ENCODE peak calls at places on chromosome 19, in nine cellular contexts. One of them, this sample, is unnamed.

GRCh38 chr19:46386996-46387712 is 26.2 kb downstream of the CCDC8 start:
- DNase-seq in HepG2: no peak
- DNase-seq in tibial nerve: no peak
- DNase-seq in stomach: no peak
- DNase-seq in transverse colon: no peak
- DNase-seq in suprapubic skin: no peak
- DNase-seq in esophagus muscularis mucosa: no peak
- DNase-seq in sigmoid colon: peak; percentile 25
- DNase-seq in upper lobe of left lung: no peak
- DNase-seq in this sample: peak; percentile 34

GRCh38 chr19:10603873-10604459 is 16.9 kb upstream of the AP1M2 start:
- DNase-seq in HepG2: no peak
- DNase-seq in tibial nerve: peak; percentile 33
- DNase-seq in stomach: peak; percentile 38
- DNase-seq in transverse colon: peak; percentile 24
- DNase-seq in suprapubic skin: no peak
- DNase-seq in esophagus muscularis mucosa: no peak
- DNase-seq in sigmoid colon: no peak
- DNase-seq in upper lobe of left lung: peak; percentile 51
- DNase-seq in this sample: no peak

GRCh38 chr19:34173145-34173956 is 1.0 kb downstream of the LSM14A start:
- DNase-seq in HepG2: peak; percentile 82
- DNase-seq in tibial nerve: peak; percentile 21
- DNase-seq in stomach: peak; percentile 34
- DNase-seq in transverse colon: peak; percentile 65
- DNase-seq in suprapubic skin: no peak
- DNase-seq in esophagus muscularis mucosa: peak; percentile 90
- DNase-seq in sigmoid colon: no peak
- DNase-seq in upper lobe of left lung: peak; percentile 40
- DNase-seq in this sample: peak; percentile 29

GRCh38 chr19:46489445-46490272 is 6.0 kb downstream of the PNMA8B start:
- DNase-seq in HepG2: no peak
- DNase-seq in tibial nerve: peak; percentile 50
- DNase-seq in stomach: peak; percentile 50
- DNase-seq in transverse colon: peak; percentile 26
- DNase-seq in suprapubic skin: peak; percentile 83
- DNase-seq in esophagus muscularis mucosa: no peak
- DNase-seq in sigmoid colon: peak; percentile 79
- DNase-seq in upper lobe of left lung: no peak
- DNase-seq in this sample: peak; percentile 68

GRCh38 chr19:12937243-12938053 is 961 bp upstream of the CALR start:
- DNase-seq in HepG2: peak; percentile 43
- DNase-seq in tibial nerve: peak; percentile 59
- DNase-seq in stomach: peak; percentile 68
- DNase-seq in transverse colon: peak; percentile 48
- DNase-seq in suprapubic skin: no peak
- DNase-seq in esophagus muscularis mucosa: peak; percentile 93
- DNase-seq in sigmoid colon: peak; percentile 88
- DNase-seq in upper lobe of left lung: peak; percentile 63
- DNase-seq in this sample: no peak

GRCh38 chr19:18513868-18514267 is 8.0 kb downstream of the ELL start:
- DNase-seq in HepG2: no peak
- DNase-seq in tibial nerve: peak; percentile 33
- DNase-seq in stomach: no peak
- DNase-seq in transverse colon: no peak
- DNase-seq in suprapubic skin: no peak
- DNase-seq in esophagus muscularis mucosa: no peak
- DNase-seq in sigmoid colon: peak; percentile 88
- DNase-seq in upper lobe of left lung: no peak
- DNase-seq in this sample: peak; percentile 67

GRCh38 chr19:2145831-2146241 is 5.5 kb downstream of the AP3D1 start:
- DNase-seq in HepG2: no peak
- DNase-seq in tibial nerve: no peak
- DNase-seq in stomach: no peak
- DNase-seq in transverse colon: no peak
- DNase-seq in suprapubic skin: no peak
- DNase-seq in esophagus muscularis mucosa: no peak
- DNase-seq in sigmoid colon: no peak
- DNase-seq in upper lobe of left lung: no peak
- DNase-seq in this sample: no peak

GRCh38 chr19:38216785-38217746 is 7.0 kb downstream of the DPF1 start:
- DNase-seq in HepG2: no peak
- DNase-seq in tibial nerve: no peak
- DNase-seq in stomach: no peak
- DNase-seq in transverse colon: peak; percentile 21
- DNase-seq in suprapubic skin: no peak
- DNase-seq in esophagus muscularis mucosa: no peak
- DNase-seq in sigmoid colon: no peak
- DNase-seq in upper lobe of left lung: no peak
- DNase-seq in this sample: no peak

GRCh38 chr19:28586501-28586900 is 626.5 kb downstream of the UQCRFS1 start:
- DNase-seq in HepG2: no peak
- DNase-seq in tibial nerve: no peak
- DNase-seq in stomach: no peak
- DNase-seq in transverse colon: no peak
- DNase-seq in suprapubic skin: no peak
- DNase-seq in esophagus muscularis mucosa: no peak
- DNase-seq in sigmoid colon: no peak
- DNase-seq in upper lobe of left lung: no peak
- DNase-seq in this sample: no peak

GRCh38 chr19:9039728-9040127 is 29.5 kb upstream of the MUC16 start:
- DNase-seq in HepG2: no peak
- DNase-seq in tibial nerve: no peak
- DNase-seq in stomach: no peak
- DNase-seq in transverse colon: no peak
- DNase-seq in suprapubic skin: no peak
- DNase-seq in esophagus muscularis mucosa: no peak
- DNase-seq in sigmoid colon: no peak
- DNase-seq in upper lobe of left lung: no peak
- DNase-seq in this sample: no peak

GRCh38 chr19:48637948-48638830 is 1.0 kb upstream of the DBP start:
- DNase-seq in HepG2: peak; percentile 75
- DNase-seq in tibial nerve: peak; percentile 81
- DNase-seq in stomach: peak; percentile 83
- DNase-seq in transverse colon: peak; percentile 88
- DNase-seq in suprapubic skin: peak; percentile 92
- DNase-seq in esophagus muscularis mucosa: peak; percentile 98
- DNase-seq in sigmoid colon: peak; percentile 96
- DNase-seq in upper lobe of left lung: peak; percentile 87
- DNase-seq in this sample: peak; percentile 92

GRCh38 chr19:5621311-5621944 is 1.1 kb downstream of the SAFB2 start:
- DNase-seq in HepG2: no peak
- DNase-seq in tibial nerve: peak; percentile 14
- DNase-seq in stomach: peak; percentile 27
- DNase-seq in transverse colon: peak; percentile 18
- DNase-seq in suprapubic skin: no peak
- DNase-seq in esophagus muscularis mucosa: no peak
- DNase-seq in sigmoid colon: peak; percentile 73
- DNase-seq in upper lobe of left lung: no peak
- DNase-seq in this sample: peak; percentile 85

GRCh38 chr19:37654525-37654832 is 786 bp downstream of the ZFP30 start:
- DNase-seq in HepG2: no peak
- DNase-seq in tibial nerve: no peak
- DNase-seq in stomach: no peak
- DNase-seq in transverse colon: no peak
- DNase-seq in suprapubic skin: no peak
- DNase-seq in esophagus muscularis mucosa: no peak
- DNase-seq in sigmoid colon: no peak
- DNase-seq in upper lobe of left lung: no peak
- DNase-seq in this sample: no peak

GRCh38 chr19:1039646-1040475 is at the start of gene ABCA7:
- DNase-seq in HepG2: peak; percentile 90
- DNase-seq in tibial nerve: peak; percentile 94
- DNase-seq in stomach: peak; percentile 100
- DNase-seq in transverse colon: peak; percentile 99
- DNase-seq in suprapubic skin: peak; percentile 98
- DNase-seq in esophagus muscularis mucosa: peak; percentile 98
- DNase-seq in sigmoid colon: peak; percentile 99
- DNase-seq in upper lobe of left lung: peak; percentile 99
- DNase-seq in this sample: peak; percentile 98

GRCh38 chr19:48619692-48620565 is 623 bp downstream of the SPHK2 start:
- DNase-seq in HepG2: no peak
- DNase-seq in tibial nerve: no peak
- DNase-seq in stomach: no peak
- DNase-seq in transverse colon: no peak
- DNase-seq in suprapubic skin: no peak
- DNase-seq in esophagus muscularis mucosa: no peak
- DNase-seq in sigmoid colon: no peak
- DNase-seq in upper lobe of left lung: no peak
- DNase-seq in this sample: no peak

GRCh38 chr19:18157465-18158063 is 4.6 kb downstream of the PIK3R2 start:
- DNase-seq in HepG2: no peak
- DNase-seq in tibial nerve: no peak
- DNase-seq in stomach: no peak
- DNase-seq in transverse colon: no peak
- DNase-seq in suprapubic skin: no peak
- DNase-seq in esophagus muscularis mucosa: no peak
- DNase-seq in sigmoid colon: no peak
- DNase-seq in upper lobe of left lung: no peak
- DNase-seq in this sample: no peak

DNA sequence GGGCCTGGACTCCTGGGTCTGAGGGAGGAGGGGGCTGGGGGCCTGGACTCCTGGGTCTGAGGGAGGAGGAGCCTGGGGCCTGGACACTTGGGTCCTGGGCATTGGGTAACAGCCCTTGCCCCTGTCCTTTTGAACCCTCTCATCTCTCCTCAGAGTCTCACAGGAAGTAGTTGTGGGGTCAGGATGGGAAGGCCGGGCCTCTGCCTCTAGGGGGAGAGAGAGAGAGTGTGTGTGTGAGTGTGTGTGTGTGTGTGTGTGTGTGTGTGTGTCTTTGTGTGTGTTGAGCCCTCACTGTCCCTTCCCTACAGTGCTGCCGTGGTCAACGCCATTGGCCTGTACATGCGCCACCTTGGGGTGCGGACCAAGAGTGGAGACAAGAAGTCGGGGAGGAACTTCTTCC is 10.9 kb downstream of the ARHGEF1 start:
- DNase-seq in HepG2: peak; percentile 59
- DNase-seq in tibial nerve: no peak
- DNase-seq in stomach: no peak
- DNase-seq in transverse colon: no peak
- DNase-seq in suprapubic skin: no peak
- DNase-seq in esophagus muscularis mucosa: no peak
- DNase-seq in sigmoid colon: no peak
- DNase-seq in upper lobe of left lung: no peak
- DNase-seq in this sample: no peak
- H3K36me3 ChIP-seq in HepG2: peaks cover 19% of the 10 kb centered on the region
- H3K36me3 ChIP-seq in tibial nerve: peaks cover 92% of the 10 kb centered on the region
- H3K36me3 ChIP-seq in stomach: peaks cover 92% of the 10 kb centered on the region
- H3K36me3 ChIP-seq in transverse colon: peaks cover 27% of the 10 kb centered on the region
- H3K36me3 ChIP-seq in suprapubic skin: peaks cover 85% of the 10 kb centered on the region
- H3K36me3 ChIP-seq in esophagus muscularis mucosa: peaks cover 89% of the 10 kb centered on the region
- H3K36me3 ChIP-seq in sigmoid colon: peaks cover 18% of the 10 kb centered on the region
- H3K36me3 ChIP-seq in upper lobe of left lung: peaks cover 79% of the 10 kb centered on the region
- H3K36me3 ChIP-seq in this sample: no peaks in the 10 kb centered on the region

GRCh38 chr19:56108447-56109195 is 12.5 kb downstream of the ZNF787 start:
- DNase-seq in HepG2: no peak
- DNase-seq in tibial nerve: no peak
- DNase-seq in stomach: peak; percentile 57
- DNase-seq in transverse colon: no peak
- DNase-seq in suprapubic skin: no peak
- DNase-seq in esophagus muscularis mucosa: no peak
- DNase-seq in sigmoid colon: no peak
- DNase-seq in upper lobe of left lung: no peak
- DNase-seq in this sample: peak; percentile 70
- H3K4me1 ChIP-seq in HepG2: peaks cover 78% of the 10 kb centered on the region
- H3K4me1 ChIP-seq in tibial nerve: no peaks in the 10 kb centered on the region
- H3K4me1 ChIP-seq in stomach: peaks cover 93% of the 10 kb centered on the region
- H3K4me1 ChIP-seq in transverse colon: peaks cover 82% of the 10 kb centered on the region
- H3K4me1 ChIP-seq in suprapubic skin: peaks cover 86% of the 10 kb centered on the region
- H3K4me1 ChIP-seq in esophagus muscularis mucosa: peaks cover 94% of the 10 kb centered on the region
- H3K4me1 ChIP-seq in sigmoid colon: peaks cover 89% of the 10 kb centered on the region
- H3K4me1 ChIP-seq in upper lobe of left lung: peaks cover 89% of the 10 kb centered on the region
- H3K4me1 ChIP-seq in this sample: peaks cover 40% of the 10 kb centered on the region

DNA sequence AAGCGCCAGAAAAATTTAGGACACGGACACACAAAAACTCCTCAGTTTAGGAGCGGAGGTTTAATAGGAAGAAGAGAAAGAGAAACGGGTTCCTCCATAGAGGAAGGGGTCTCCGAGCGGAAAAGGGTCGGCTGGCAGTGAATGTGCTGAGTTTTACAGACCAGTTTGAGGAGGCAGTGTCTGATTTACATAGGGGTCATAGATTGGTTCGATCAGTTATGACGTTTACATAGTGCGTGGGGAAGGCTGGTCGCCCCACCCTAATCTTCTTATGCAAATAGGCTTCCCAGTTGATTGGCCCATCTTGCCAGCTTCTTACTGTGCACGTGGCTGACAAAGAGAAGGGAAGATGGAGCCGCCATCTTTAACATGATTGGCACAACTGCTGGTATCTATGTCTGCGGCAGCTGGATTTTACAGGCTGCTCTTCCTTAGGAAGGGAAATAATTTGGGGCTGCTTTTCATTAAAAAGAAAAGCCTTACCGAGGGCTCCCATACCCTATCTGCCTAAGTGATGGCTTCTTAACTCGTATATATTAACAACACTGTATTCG is 1.2 kb upstream of the ZNF225 start:
- DNase-seq in HepG2: no peak
- DNase-seq in tibial nerve: no peak
- DNase-seq in stomach: no peak
- DNase-seq in transverse colon: no peak
- DNase-seq in suprapubic skin: no peak
- DNase-seq in esophagus muscularis mucosa: no peak
- DNase-seq in sigmoid colon: no peak
- DNase-seq in upper lobe of left lung: no peak
- DNase-seq in this sample: no peak
- TF ChIP-seq EP300 in HepG2: no peak
- TF ChIP-seq EP300 in tibial nerve: no peak
- TF ChIP-seq EP300 in stomach: no peak
- TF ChIP-seq EP300 in transverse colon: no peak
- TF ChIP-seq EP300 in suprapubic skin: no peak
- TF ChIP-seq EP300 in esophagus muscularis mucosa: no peak
- TF ChIP-seq EP300 in sigmoid colon: no peak
- TF ChIP-seq EP300 in upper lobe of left lung: no peak
- TF ChIP-seq EP300 in this sample: no peak

GRCh38 chr19:50797429-50798115 is 7.4 kb downstream of the ACP4 start:
- DNase-seq in HepG2: no peak
- DNase-seq in tibial nerve: no peak
- DNase-seq in stomach: no peak
- DNase-seq in transverse colon: no peak
- DNase-seq in suprapubic skin: no peak
- DNase-seq in esophagus muscularis mucosa: no peak
- DNase-seq in sigmoid colon: no peak
- DNase-seq in upper lobe of left lung: no peak
- DNase-seq in this sample: no peak

GRCh38 chr19:50798943-50799851 is 9.0 kb downstream of the ACP4 start:
- DNase-seq in HepG2: no peak
- DNase-seq in tibial nerve: no peak
- DNase-seq in stomach: no peak
- DNase-seq in transverse colon: no peak
- DNase-seq in suprapubic skin: no peak
- DNase-seq in esophagus muscularis mucosa: no peak
- DNase-seq in sigmoid colon: no peak
- DNase-seq in upper lobe of left lung: no peak
- DNase-seq in this sample: no peak

GRCh38 chr19:50803633-50804419 is 13.6 kb downstream of the ACP4 start:
- DNase-seq in HepG2: no peak
- DNase-seq in tibial nerve: no peak
- DNase-seq in stomach: no peak
- DNase-seq in transverse colon: no peak
- DNase-seq in suprapubic skin: no peak
- DNase-seq in esophagus muscularis mucosa: no peak
- DNase-seq in sigmoid colon: no peak
- DNase-seq in upper lobe of left lung: no peak
- DNase-seq in this sample: no peak

GRCh38 chr19:50798116-50798942 is 8.1 kb downstream of the ACP4 start:
- DNase-seq in HepG2: no peak
- DNase-seq in tibial nerve: no peak
- DNase-seq in stomach: no peak
- DNase-seq in transverse colon: no peak
- DNase-seq in suprapubic skin: no peak
- DNase-seq in esophagus muscularis mucosa: no peak
- DNase-seq in sigmoid colon: no peak
- DNase-seq in upper lobe of left lung: no peak
- DNase-seq in this sample: no peak

GRCh38 chr19:50801107-50801506 is 10.9 kb downstream of the ACP4 start:
- DNase-seq in HepG2: no peak
- DNase-seq in tibial nerve: no peak
- DNase-seq in stomach: no peak
- DNase-seq in transverse colon: no peak
- DNase-seq in suprapubic skin: no peak
- DNase-seq in esophagus muscularis mucosa: no peak
- DNase-seq in sigmoid colon: no peak
- DNase-seq in upper lobe of left lung: no peak
- DNase-seq in this sample: no peak
- H3K36me3 ChIP-seq in HepG2: peaks cover 26% of the 10 kb centered on the region
- H3K36me3 ChIP-seq in tibial nerve: peaks cover 59% of the 10 kb centered on the region
- H3K36me3 ChIP-seq in stomach: peaks cover 56% of the 10 kb centered on the region
- H3K36me3 ChIP-seq in transverse colon: no peaks in the 10 kb centered on the region
- H3K36me3 ChIP-seq in suprapubic skin: peaks cover 51% of the 10 kb centered on the region
- H3K36me3 ChIP-seq in esophagus muscularis mucosa: peaks cover 50% of the 10 kb centered on the region
- H3K36me3 ChIP-seq in sigmoid colon: peaks cover 5% of the 10 kb centered on the region
- H3K36me3 ChIP-seq in upper lobe of left lung: peaks cover 43% of the 10 kb centered on the region
- H3K36me3 ChIP-seq in this sample: no peaks in the 10 kb centered on the region

This sample was measured in ovary.